ENCODE peak calls at places on chromosomes 1 and 21, in nine cellular contexts. B is HT1080; C is CD8-positive, alpha-beta memory T cell; N is NCI-H1436; G is epithelial cell of esophagus; Y is T-helper 1 cell; V is activated CD8-positive, alpha-beta memory T cell treated with anti-CD3 and anti-CD28 coated beads, Interleukin-2, amount 10 ng/mL, durations not matched to agents 7 days and 5 days; L is NCI-H446; I is NCI-H69. U is an unnamed sample.
A peak's percentile ranks its signal among the peaks of the same experiment; 100 is the strongest.

GRCh38 chr1:93810316-93810715 is 68.7 kb downstream of the DNTTIP2 start:
- DNase-seq in B (peak; percentile 60), C (no peak), N (no peak), G (no peak), Y (no peak), V (no peak), L (no peak), I (no peak), U (no peak)

GRCh38 chr1:6360517-6360916 is 33.0 kb downstream of the ACOT7 start:
- DNase-seq in B (no peak), C (no peak), N (no peak), G (no peak), Y (no peak), V (no peak), L (no peak), I (no peak), U (no peak)

GRCh38 chr1:5451671-5452070 is 540.6 kb downstream of the NPHP4 start:
- DNase-seq in B (no peak), C (no peak), N (no peak), G (no peak), Y (no peak), V (no peak), L (no peak), I (no peak), U (no peak)

GRCh38 chr21:28538987-28539622 is 453.6 kb downstream of the LTN1 start:
- DNase-seq in B (peak; percentile 33), C (no peak), N (no peak), G (peak; percentile 67), Y (no peak), V (no peak), L (no peak), I (no peak), U (no peak)

GRCh38 chr1:207830788-207831187 is 78.9 kb downstream of the CD46 start:
- DNase-seq in B (no peak), C (no peak), N (no peak), G (no peak), Y (no peak), V (no peak), L (no peak), I (no peak), U (no peak)

GRCh38 chr1:202687819-202688218 is 22.4 kb downstream of the SYT2 start:
- DNase-seq in B (no peak), C (no peak), N (no peak), G (no peak), Y (no peak), V (no peak), L (no peak), I (no peak), U (no peak)

GRCh38 chr1:15417365-15417934 is 7.8 kb downstream of the EFHD2 start:
- DNase-seq in B (peak; percentile 93), C (peak; percentile 76), N (no peak), G (peak; percentile 86), Y (peak; percentile 64), V (peak; percentile 71), L (no peak), I (no peak), U (peak; percentile 67)

GRCh38 chr1:212030936-212031528 is 4.3 kb downstream of the INTS7 start:
- DNase-seq in B (peak; percentile 86), C (no peak), N (no peak), G (peak; percentile 87), Y (no peak), V (no peak), L (no peak), I (peak; percentile 64), U (no peak)

GRCh38 chr1:151639466-151639865 is 27.6 kb downstream of the SNX27 start:
- DNase-seq in B (peak; percentile 78), C (no peak), N (no peak), G (peak; percentile 28), Y (no peak), V (no peak), L (no peak), I (no peak), U (no peak)

GRCh38 chr1:205800973-205801703 is 11.9 kb downstream of the SLC41A1 start:
- DNase-seq in B (no peak), C (no peak), N (no peak), G (no peak), Y (no peak), V (no peak), L (no peak), I (peak; percentile 82), U (no peak)

GRCh38 chr1:84598418-84598817 is 24.2 kb upstream of the CTBS start:
- DNase-seq in B (no peak), C (no peak), N (no peak), G (no peak), Y (no peak), V (no peak), L (no peak), I (peak; percentile 11), U (no peak)

GRCh38 chr1:19938502-19938901 is 15.1 kb upstream of the PLA2G2E start:
- DNase-seq in B (no peak), C (no peak), N (no peak), G (no peak), Y (no peak), V (no peak), L (no peak), I (no peak), U (no peak)

GRCh38 chr1:233360525-233361094 is 33.1 kb downstream of the MAP3K21 start:
- DNase-seq in B (no peak), C (no peak), N (no peak), G (no peak), Y (no peak), V (no peak), L (no peak), I (no peak), U (no peak)

GRCh38 chr21:19490481-19490880 is 1086.9 kb upstream of the TMPRSS15 start:
- DNase-seq in B (no peak), C (no peak), N (no peak), G (no peak), Y (no peak), V (no peak), L (no peak), I (no peak), U (no peak)